ENCODE peak calls at places on chromosomes 7 and 10, in four cellular contexts. One of them, this sample, is unnamed.
A peak's percentile ranks its signal among the peaks of the same experiment; 100 is the strongest.

GRCh38 chr10:5583525-5584175 is 58.9 kb downstream of the CALML3 start:
- DNase-seq in WTC11: peak; percentile 63
- DNase-seq in K562: no peak
- DNase-seq in HepG2: no peak
- DNase-seq in this sample: no peak

GRCh38 chr10:102393411-102394078 is 2.0 kb upstream of the NFKB2 start:
- DNase-seq in WTC11: no peak
- DNase-seq in K562: no peak
- DNase-seq in HepG2: no peak
- DNase-seq in this sample: peak; percentile 92

GRCh38 chr10:114698271-114699185 is 40.5 kb upstream of the ABLIM1 start:
- DNase-seq in WTC11: no peak
- DNase-seq in K562: no peak
- DNase-seq in HepG2: no peak
- DNase-seq in this sample: no peak

GRCh38 chr7:117775826-117776623 is 97.2 kb downstream of the CTTNBP2 start:
- DNase-seq in WTC11: no peak
- DNase-seq in K562: no peak
- DNase-seq in HepG2: no peak
- DNase-seq in this sample: no peak

GRCh38 chr10:71790749-71791440 is 17.6 kb upstream of the VSIR start:
- DNase-seq in WTC11: no peak
- DNase-seq in K562: no peak
- DNase-seq in HepG2: no peak
- DNase-seq in this sample: no peak

GRCh38 chr10:3119796-3120459 is 52.6 kb downstream of the PFKP start:
- DNase-seq in WTC11: peak; percentile 34
- DNase-seq in K562: peak; percentile 50
- DNase-seq in HepG2: no peak
- DNase-seq in this sample: peak; percentile 66

GRCh38 chr7:86667732-86668131 is 24.0 kb downstream of the GRM3 start:
- DNase-seq in WTC11: peak; percentile 22
- DNase-seq in K562: no peak
- DNase-seq in HepG2: no peak
- DNase-seq in this sample: no peak

GRCh38 chr10:77016278-77016815 is 621.3 kb downstream of the KCNMA1 start:
- DNase-seq in WTC11: no peak
- DNase-seq in K562: no peak
- DNase-seq in HepG2: no peak
- DNase-seq in this sample: no peak

GRCh38 chr7:127365164-127365956 is 27.1 kb downstream of the ZNF800 start:
- DNase-seq in WTC11: no peak
- DNase-seq in K562: no peak
- DNase-seq in HepG2: no peak
- DNase-seq in this sample: no peak

GRCh38 chr7:30437823-30438574 is 40.6 kb downstream of the NOD1 start:
- DNase-seq in WTC11: no peak
- DNase-seq in K562: no peak
- DNase-seq in HepG2: no peak
- DNase-seq in this sample: no peak

GRCh38 chr7:107581387-107582013 is 1.5 kb downstream of the BCAP29 start:
- DNase-seq in WTC11: no peak
- DNase-seq in K562: no peak
- DNase-seq in HepG2: no peak
- DNase-seq in this sample: no peak

GRCh38 chr10:32317795-32318194 is 29.2 kb downstream of the EPC1 start:
- DNase-seq in WTC11: no peak
- DNase-seq in K562: no peak
- DNase-seq in HepG2: no peak
- DNase-seq in this sample: no peak

GRCh38 chr7:1144269-1144771 is 15.7 kb downstream of the ZFAND2A start:
- DNase-seq in WTC11: no peak
- DNase-seq in K562: peak; percentile 13
- DNase-seq in HepG2: peak; percentile 25
- DNase-seq in this sample: no peak

GRCh38 chr7:81492240-81492639 is 277.6 kb downstream of the HGF start:
- DNase-seq in WTC11: no peak
- DNase-seq in K562: no peak
- DNase-seq in HepG2: no peak
- DNase-seq in this sample: no peak

GRCh38 chr10:14583252-14583651 is 191.4 kb downstream of the FAM107B start:
- DNase-seq in WTC11: no peak
- DNase-seq in K562: no peak
- DNase-seq in HepG2: no peak
- DNase-seq in this sample: no peak

GRCh38 chr7:117251687-117252086 is 71.2 kb downstream of the WNT2 start:
- DNase-seq in WTC11: no peak
- DNase-seq in K562: no peak
- DNase-seq in HepG2: no peak
- DNase-seq in this sample: no peak

GRCh38 chr7:18698258-18698734 is 202.7 kb downstream of the HDAC9 start:
- DNase-seq in WTC11: no peak
- DNase-seq in K562: no peak
- DNase-seq in HepG2: no peak
- DNase-seq in this sample: no peak

GRCh38 chr10:89926736-89927135 is 225.3 kb downstream of the KIF20B start:
- DNase-seq in WTC11: no peak
- DNase-seq in K562: no peak
- DNase-seq in HepG2: no peak
- DNase-seq in this sample: no peak

GRCh38 chr7:7486362-7486761 is 49.3 kb downstream of the COL28A1 start:
- DNase-seq in WTC11: no peak
- DNase-seq in K562: no peak
- DNase-seq in HepG2: no peak
- DNase-seq in this sample: no peak

GRCh38 chr7:7489546-7489945 is 46.1 kb downstream of the COL28A1 start:
- DNase-seq in WTC11: no peak
- DNase-seq in K562: no peak
- DNase-seq in HepG2: no peak
- DNase-seq in this sample: no peak

GRCh38 chr7:7481801-7482200 is 53.9 kb downstream of the COL28A1 start:
- DNase-seq in WTC11: no peak
- DNase-seq in K562: no peak
- DNase-seq in HepG2: no peak
- DNase-seq in this sample: no peak

GRCh38 chr7:7479275-7479674 is 56.4 kb downstream of the COL28A1 start:
- DNase-seq in WTC11: no peak
- DNase-seq in K562: no peak
- DNase-seq in HepG2: no peak
- DNase-seq in this sample: no peak

GRCh38 chr7:7484072-7484471 is 51.6 kb downstream of the COL28A1 start:
- DNase-seq in WTC11: no peak
- DNase-seq in K562: no peak
- DNase-seq in HepG2: no peak
- DNase-seq in this sample: no peak
- TF ChIP-seq ELF4 in WTC11: no peak
- TF ChIP-seq ELF4 in K562: no peak
- TF ChIP-seq ELF4 in HepG2: no peak
- TF ChIP-seq ELF4 in this sample: no peak

DNA sequence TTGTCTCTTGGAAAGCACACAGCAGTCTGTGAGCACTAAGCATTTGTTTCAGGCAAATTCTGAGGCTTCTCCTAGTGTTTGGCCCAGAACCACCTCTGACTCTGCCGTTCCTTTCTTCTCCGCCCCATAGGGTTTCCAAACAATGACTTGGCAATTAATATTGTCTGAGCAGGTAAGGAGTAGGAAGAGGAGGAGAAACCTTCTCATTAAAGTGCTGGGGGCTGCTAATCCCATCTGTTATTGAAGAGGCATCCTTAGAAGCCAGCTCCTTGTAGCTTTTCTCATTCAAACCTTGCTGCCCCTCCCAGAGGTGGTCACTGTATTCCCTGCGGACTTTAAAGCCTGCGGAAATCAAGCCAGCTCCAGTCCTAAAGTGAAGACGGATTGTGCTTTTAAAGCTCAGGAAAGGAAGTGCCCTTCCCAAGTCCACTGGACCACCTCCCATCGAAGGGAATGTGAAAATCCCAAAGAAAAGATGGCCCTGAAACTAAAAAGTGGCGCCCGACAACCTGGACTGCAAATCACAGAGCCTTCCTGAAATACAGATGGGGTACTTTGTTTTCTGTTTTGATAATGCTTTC is 1.5 kb upstream of the NKX1-2 start:
- DNase-seq in WTC11: no peak
- DNase-seq in K562: no peak
- DNase-seq in HepG2: no peak
- DNase-seq in this sample: no peak
- TF ChIP-seq ELF4 in WTC11: no peak
- TF ChIP-seq ELF4 in K562: no peak
- TF ChIP-seq ELF4 in HepG2: no peak
- TF ChIP-seq ELF4 in this sample: no peak

DNA sequence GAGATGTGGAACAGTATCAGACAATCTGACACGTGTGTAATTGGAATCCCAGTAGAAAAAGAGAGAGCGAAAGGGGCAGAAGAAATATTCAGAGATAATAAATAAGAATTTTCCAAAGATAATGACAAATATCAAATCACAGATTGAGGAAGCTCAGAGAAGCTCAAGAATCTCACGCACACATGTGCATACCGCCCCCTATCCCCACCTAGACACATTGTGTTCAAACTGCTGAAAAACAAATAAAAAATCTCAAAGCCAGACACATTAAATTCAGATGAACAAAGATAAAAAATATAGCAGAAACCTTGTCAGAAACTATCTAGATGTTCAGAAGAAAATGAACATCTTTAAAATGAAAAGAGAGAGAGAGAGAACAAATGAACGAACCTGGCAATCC is 17.2 kb downstream of the SFR1 start:
- DNase-seq in WTC11: no peak
- DNase-seq in K562: no peak
- DNase-seq in HepG2: no peak
- DNase-seq in this sample: no peak
- TF ChIP-seq ELF4 in WTC11: no peak
- TF ChIP-seq ELF4 in K562: no peak
- TF ChIP-seq ELF4 in HepG2: no peak
- TF ChIP-seq ELF4 in this sample: no peak

DNA sequence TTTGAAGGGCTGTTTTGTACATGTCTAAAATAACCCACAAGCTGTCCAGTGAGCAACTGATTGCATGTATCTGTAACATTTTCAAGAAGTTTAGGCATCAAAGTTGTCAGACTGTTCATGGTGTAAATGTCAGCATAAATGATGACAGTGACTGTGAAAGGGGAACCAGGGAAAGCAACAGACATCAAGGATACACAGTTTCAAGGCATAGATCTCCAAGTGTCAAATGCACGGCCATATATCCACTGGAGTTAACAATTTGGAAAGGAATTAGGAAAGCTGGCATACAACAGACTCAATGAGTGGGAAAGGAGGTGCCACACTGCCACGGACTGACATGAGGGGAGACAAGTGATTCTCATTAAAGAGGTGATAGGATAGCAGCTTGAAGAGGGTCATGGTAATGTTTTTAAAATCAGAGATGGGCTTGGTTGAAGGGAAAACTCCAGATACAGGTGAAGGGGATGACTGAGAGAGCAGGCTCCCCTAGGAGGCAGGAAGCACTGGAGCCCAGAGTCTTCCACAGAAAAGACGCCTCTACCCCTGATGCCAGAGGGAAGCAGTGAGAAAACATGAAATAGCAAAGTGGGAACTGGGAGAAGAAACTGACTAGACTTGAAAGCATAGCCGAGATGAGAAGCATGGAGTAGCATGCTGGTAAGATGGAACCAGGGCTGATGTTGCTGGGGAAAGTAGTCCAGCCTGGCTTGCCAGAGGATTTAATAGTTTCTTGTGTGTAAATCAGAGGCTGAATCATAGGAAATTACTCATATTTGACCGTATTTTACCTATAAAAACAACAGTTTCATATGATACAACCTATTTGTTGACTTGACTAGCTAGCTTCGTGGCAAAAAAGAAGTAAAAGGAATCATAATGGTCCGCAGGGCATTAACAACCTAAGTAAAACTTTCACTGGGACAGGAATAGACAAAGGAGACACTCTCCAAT is 18.6 kb downstream of the NSMCE4A start:
- DNase-seq in WTC11: no peak
- DNase-seq in K562: no peak
- DNase-seq in HepG2: no peak
- DNase-seq in this sample: no peak
- TF ChIP-seq ELF4 in WTC11: no peak
- TF ChIP-seq ELF4 in K562: no peak
- TF ChIP-seq ELF4 in HepG2: no peak
- TF ChIP-seq ELF4 in this sample: no peak

GRCh38 chr7:98733036-98733435 is 116.0 kb downstream of the NPTX2 start:
- DNase-seq in WTC11: peak; percentile 87
- DNase-seq in K562: peak; percentile 83
- DNase-seq in HepG2: peak; percentile 54
- DNase-seq in this sample: peak; percentile 81
- TF ChIP-seq ELF4 in WTC11: no peak
- TF ChIP-seq ELF4 in K562: no peak
- TF ChIP-seq ELF4 in HepG2: no peak
- TF ChIP-seq ELF4 in this sample: no peak

GRCh38 chr10:86086418-86086817 is 280.2 kb downstream of the GRID1 start:
- DNase-seq in WTC11: no peak
- DNase-seq in K562: no peak
- DNase-seq in HepG2: no peak
- DNase-seq in this sample: no peak
- TF ChIP-seq ELF4 in WTC11: no peak
- TF ChIP-seq ELF4 in K562: no peak
- TF ChIP-seq ELF4 in HepG2: no peak
- TF ChIP-seq ELF4 in this sample: no peak

GRCh38 chr10:29446327-29446726 is 157.5 kb downstream of the LYZL1 start:
- DNase-seq in WTC11: no peak
- DNase-seq in K562: no peak
- DNase-seq in HepG2: no peak
- DNase-seq in this sample: no peak
- TF ChIP-seq ELF4 in WTC11: no peak
- TF ChIP-seq ELF4 in K562: no peak
- TF ChIP-seq ELF4 in HepG2: no peak
- TF ChIP-seq ELF4 in this sample: no peak

GRCh38 chr10:45404087-45404769 is 30.2 kb downstream of the ALOX5 start:
- DNase-seq in WTC11: no peak
- DNase-seq in K562: no peak
- DNase-seq in HepG2: no peak
- DNase-seq in this sample: no peak
- TF ChIP-seq ELF4 in WTC11: no peak
- TF ChIP-seq ELF4 in K562: no peak
- TF ChIP-seq ELF4 in HepG2: no peak
- TF ChIP-seq ELF4 in this sample: no peak